ENCODE peak calls at places on chromosomes 1 and 21, in nine cellular contexts. X is fibroblast of lung, D is epithelial cell of esophagus, S is mammary epithelial cell, A is foreskin keratinocyte, F is body of pancreas, W is tibial nerve, K is neural crest cell, I is Panc1. C is an unnamed sample.

GRCh38 chr1:12152106-12152891 is 14.5 kb upstream of the TNFRSF1B start:
- DNase-seq in A (no peak), S (no peak), I (no peak), W (no peak), K (no peak), F (no peak), X (no peak), D (no peak), C (no peak)

GRCh38 chr1:207887542-207887941 is 23.4 kb downstream of the CD34 start:
- DNase-seq in F (no peak), D (no peak), I (no peak), W (no peak), K (no peak), S (no peak), X (no peak), A (no peak), C (no peak)

GRCh38 chr1:14842361-14842760 is 243.9 kb downstream of the KAZN start:
- DNase-seq in D (peak), S (no peak), W (no peak), I (no peak), K (no peak), F (no peak), A (no peak), X (peak), C (no peak)

GRCh38 chr1:212219679-212220463 is 65.3 kb upstream of the PPP2R5A start:
- DNase-seq in W (no peak), S (no peak), D (no peak), F (no peak), A (no peak), I (no peak), X (no peak), K (no peak), C (no peak)

GRCh38 chr1:200535605-200536004 is 84.9 kb downstream of the KIF14 start:
- DNase-seq in W (no peak), K (no peak), S (peak), F (peak), A (peak), X (peak), D (peak), I (peak), C (no peak)

GRCh38 chr1:19257178-19257914 is 5.7 kb downstream of the MRTO4 start:
- DNase-seq in D (no peak), A (no peak), X (no peak), F (no peak), S (no peak), I (no peak), W (no peak), K (no peak), C (no peak)

GRCh38 chr1:42750041-42750440 is 10.0 kb upstream of the CLDN19 start:
- DNase-seq in S (no peak), F (no peak), D (no peak), W (no peak), X (no peak), I (no peak), A (no peak), K (no peak), C (peak)

GRCh38 chr1:12135612-12136011 is 31.2 kb upstream of the TNFRSF1B start:
- DNase-seq in D (no peak), F (no peak), S (peak), I (no peak), A (no peak), X (peak), W (no peak), K (no peak), C (no peak)

GRCh38 chr1:116868386-116868785 is 41.3 kb upstream of the PTGFRN start:
- DNase-seq in W (no peak), X (no peak), S (no peak), F (no peak), A (no peak), D (no peak), K (no peak), I (no peak), C (no peak)

GRCh38 chr1:90717665-90718410 is 736 bp upstream of the BARHL2 start:
- DNase-seq in K (no peak), A (no peak), X (peak), I (no peak), D (no peak), F (no peak), S (no peak), W (no peak), C (no peak)

GRCh38 chr1:10943991-10944730 is 68.3 kb upstream of the TARDBP start:
- DNase-seq in S (no peak), X (peak), K (no peak), A (no peak), D (peak), I (no peak), F (no peak), W (peak), C (no peak)

GRCh38 chr1:119108993-119109392 is 31.5 kb downstream of the WARS2 start:
- DNase-seq in X (peak), A (no peak), S (no peak), I (no peak), D (no peak), W (no peak), F (no peak), K (no peak), C (no peak)

GRCh38 chr1:214002060-214002459 is 14.3 kb downstream of the PROX1 start:
- DNase-seq in W (no peak), S (no peak), I (no peak), A (no peak), X (no peak), D (no peak), F (no peak), K (no peak), C (no peak)

GRCh38 chr1:80882552-80882951 is 918.2 kb upstream of the ADGRL2 start:
- DNase-seq in F (no peak), K (no peak), D (peak), W (no peak), X (peak), I (no peak), A (peak), S (peak), C (no peak)

GRCh38 chr1:159015440-159015909 is 5.8 kb downstream of the IFI16 start:
- DNase-seq in S (peak), F (no peak), W (peak), I (no peak), D (peak), K (no peak), A (peak), X (peak), C (peak)

GRCh38 chr1:244316407-244316806 is 135.3 kb downstream of the ADSS2 start:
- DNase-seq in X (no peak), K (no peak), I (no peak), A (peak), D (no peak), F (no peak), W (no peak), S (no peak), C (no peak)

GRCh38 chr1:66207484-66207883 is 326.5 kb upstream of the SGIP1 start:
- DNase-seq in I (no peak), X (peak), W (no peak), F (no peak), D (peak), A (peak), S (no peak), K (no peak), C (no peak)

GRCh38 chr1:72530646-72531045 is 248.3 kb upstream of the NEGR1 start:
- DNase-seq in I (no peak), S (peak), W (no peak), K (no peak), A (peak), X (no peak), D (no peak), F (no peak), C (no peak)

GRCh38 chr1:85109475-85109874 is 61.2 kb upstream of the MCOLN3 start:
- DNase-seq in I (peak), D (peak), K (peak), W (peak), S (peak), A (peak), F (peak), X (peak), C (peak)

GRCh38 chr1:23810818-23811420 is 10.4 kb upstream of the GALE start:
- DNase-seq in K (peak), S (peak), W (no peak), I (no peak), D (peak), F (peak), X (peak), A (peak), C (no peak)

GRCh38 chr21:42651515-42652401 is 1.7 kb upstream of the PDE9A start:
- DNase-seq in K (no peak), A (no peak), I (no peak), S (no peak), X (no peak), W (no peak), D (no peak), F (no peak), C (no peak)

GRCh38 chr1:200184196-200184595 is 156.7 kb downstream of the NR5A2 start:
- DNase-seq in A (peak), X (peak), D (peak), S (peak), W (peak), I (no peak), F (peak), K (no peak), C (peak)

GRCh38 chr1:210697185-210697584 is 368.5 kb downstream of the HHAT start:
- DNase-seq in D (no peak), F (no peak), W (no peak), X (no peak), I (no peak), S (no peak), K (no peak), A (no peak), C (no peak)

GRCh38 chr1:27603962-27604578 is at the start of gene AHDC1:
- DNase-seq in S (peak), X (peak), F (peak), W (peak), I (no peak), K (peak), D (peak), A (peak), C (peak)
- TF ChIP-seq CTCF in S (peak), X (no peak), F (peak), W (peak), I (no peak), K (no peak), D (no peak), A (no peak), C (no peak)

GRCh38 chr1:17825273-17826164 is 70.4 kb downstream of the ACTL8 start:
- DNase-seq in I (no peak), F (no peak), K (no peak), A (no peak), D (no peak), S (no peak), W (no peak), X (no peak), C (no peak)

GRCh38 chr1:17829579-17829978 is 74.4 kb downstream of the ACTL8 start:
- DNase-seq in I (no peak), K (no peak), S (no peak), W (no peak), X (no peak), D (no peak), F (no peak), A (no peak), C (no peak)

GRCh38 chr1:17822741-17823426 is 67.8 kb downstream of the ACTL8 start:
- DNase-seq in W (no peak), F (no peak), S (no peak), X (no peak), A (no peak), D (no peak), K (no peak), I (no peak), C (peak)

GRCh38 chr1:17828991-17829390 is 73.9 kb downstream of the ACTL8 start:
- DNase-seq in F (no peak), X (no peak), K (no peak), A (no peak), S (no peak), D (no peak), I (no peak), W (no peak), C (no peak)

GRCh38 chr1:17826165-17826488 is 71.0 kb downstream of the ACTL8 start:
- DNase-seq in W (peak), I (no peak), S (no peak), A (no peak), X (peak), D (no peak), F (peak), K (peak), C (no peak)
- TF ChIP-seq CTCF in W (peak), I (peak), S (peak), A (peak), X (peak), D (no peak), F (peak), K (peak), C (no peak)

DNA sequence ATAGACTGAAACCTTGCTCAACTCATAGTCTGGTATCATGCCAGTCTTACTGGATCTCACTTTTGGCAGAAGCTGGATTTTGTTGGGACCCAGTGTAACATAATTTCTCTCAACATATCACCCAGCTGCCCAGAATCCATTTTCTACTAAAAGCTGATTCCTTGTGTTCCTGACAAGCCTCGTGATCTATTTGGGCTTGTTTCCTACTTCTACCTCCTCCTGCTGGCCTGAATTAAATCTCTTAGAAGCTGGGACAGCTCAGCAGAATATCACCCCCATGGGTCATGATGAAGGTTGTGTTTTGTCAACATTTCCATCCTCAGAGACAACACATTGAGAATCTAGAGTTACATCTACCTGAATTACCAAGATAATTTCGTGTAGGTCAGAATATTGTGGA is 7.7 kb downstream of the GOLT1A start:
- DNase-seq in I (no peak), X (no peak), W (no peak), S (no peak), D (no peak), A (no peak), F (no peak), K (no peak), C (peak)
- TF ChIP-seq CTCF in I (no peak), X (peak), W (no peak), S (peak), D (peak), A (peak), F (no peak), K (no peak), C (no peak)

GRCh38 chr1:79874289-79874688 is 867.8 kb upstream of the ADGRL4 start:
- DNase-seq in S (no peak), X (peak), D (no peak), I (no peak), W (no peak), F (no peak), A (no peak), K (no peak), C (no peak)
- TF ChIP-seq CTCF in S (no peak), X (peak), D (peak), I (no peak), W (no peak), F (no peak), A (no peak), K (no peak), C (no peak)

GRCh38 chr1:67213164-67213563 is 46.9 kb downstream of the IL23R start:
- DNase-seq in W (no peak), I (no peak), D (peak), X (peak), F (no peak), K (no peak), A (no peak), S (no peak), C (no peak)
- TF ChIP-seq CTCF in W (no peak), I (peak), D (peak), X (peak), F (peak), K (peak), A (peak), S (peak), C (no peak)

GRCh38 chr1:68384321-68384813 is 65.4 kb downstream of the RPE65 start:
- DNase-seq in F (no peak), D (peak), K (no peak), X (peak), W (no peak), S (peak), I (peak), A (peak), C (peak)
- TF ChIP-seq CTCF in F (peak), D (peak), K (no peak), X (peak), W (peak), S (peak), I (peak), A (peak), C (no peak)

DNA sequence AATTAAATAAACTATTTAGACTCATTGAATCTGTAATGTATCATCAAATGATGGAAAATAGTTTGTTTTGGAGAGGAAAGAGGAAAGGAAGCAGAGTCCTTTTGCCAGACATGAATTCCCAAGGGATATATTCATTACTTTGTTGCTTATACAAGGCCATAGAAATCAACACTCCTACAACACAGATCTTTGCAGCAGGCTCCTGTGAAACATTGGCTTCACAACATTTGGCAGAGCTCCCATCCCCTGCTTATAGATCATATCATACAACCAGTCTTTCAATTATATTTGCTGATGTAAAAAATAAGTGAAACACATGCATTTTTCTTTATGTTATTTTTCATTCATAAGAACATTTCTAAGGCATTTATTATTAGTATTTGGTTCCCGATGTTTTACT is 470.5 kb upstream of the NCAM2 start:
- DNase-seq in K (no peak), D (no peak), W (no peak), X (no peak), I (no peak), S (no peak), F (no peak), A (no peak), C (no peak)
- TF ChIP-seq CTCF in K (no peak), D (no peak), W (no peak), X (no peak), I (no peak), S (no peak), F (no peak), A (no peak), C (no peak)

GRCh38 chr1:15882665-15883064 is 35.2 kb downstream of the SPEN start:
- DNase-seq in X (no peak), D (peak), K (no peak), F (no peak), A (no peak), I (no peak), W (no peak), S (no peak), C (no peak)
- TF ChIP-seq CTCF in X (no peak), D (no peak), K (no peak), F (no peak), A (no peak), I (no peak), W (no peak), S (no peak), C (no peak)

GRCh38 chr1:192382758-192383157 is 66.0 kb downstream of the RGS21 start:
- DNase-seq in I (no peak), K (no peak), A (no peak), S (no peak), W (no peak), F (no peak), X (no peak), D (no peak), C (no peak)
- TF ChIP-seq CTCF in I (no peak), K (no peak), A (no peak), S (no peak), W (no peak), F (no peak), X (no peak), D (no peak), C (no peak)